ENCODE peak calls at places on chromosomes 4 and X, in eight cellular contexts. Z, L, E, M, T, R, Q and O are unnamed samples.

GRCh38 chr4:1408418-1408817 is 2.2 kb upstream of the NKX1-1 start:
- DNase-seq in Z (no peak), L (no peak), E (no peak), M (no peak), T (no peak), R (no peak), Q (no peak), O (no peak)

GRCh38 chr4:153988446-153988845 is 199.6 kb upstream of the SFRP2 start:
- DNase-seq in Z (no peak), L (no peak), E (no peak), M (peak; percentile 32), T (no peak), R (no peak), Q (no peak), O (peak; percentile 36)

GRCh38 chrX:44828008-44828605 is 15.7 kb upstream of the DUSP21 start:
- DNase-seq in Z (no peak), L (no peak), E (no peak), M (peak; percentile 78), T (peak; percentile 80), R (peak; percentile 60), Q (no peak), O (peak; percentile 86)

GRCh38 chrX:40908857-40909475 is 173.6 kb upstream of the MED14 start:
- DNase-seq in Z (no peak), L (no peak), E (no peak), M (peak; percentile 80), T (peak; percentile 18), R (peak; percentile 48), Q (no peak), O (peak; percentile 41)

GRCh38 chr4:116118216-116118615 is 967.2 kb downstream of the TRAM1L1 start:
- DNase-seq in Z (no peak), L (no peak), E (no peak), M (peak; percentile 33), T (peak; percentile 23), R (no peak), Q (no peak), O (no peak)

GRCh38 chr4:2425386-2426068 is 6.8 kb downstream of the CFAP99 start:
- DNase-seq in Z (no peak), L (no peak), E (no peak), M (no peak), T (no peak), R (no peak), Q (no peak), O (no peak)

GRCh38 chr4:15162465-15163283 is 160.4 kb downstream of the CPEB2 start:
- DNase-seq in Z (no peak), L (no peak), E (no peak), M (peak; percentile 65), T (no peak), R (peak; percentile 68), Q (no peak), O (peak; percentile 61)

GRCh38 chr4:108900018-108900417 is 137.2 kb upstream of the ETNPPL start:
- DNase-seq in Z (no peak), L (no peak), E (no peak), M (no peak), T (no peak), R (no peak), Q (peak; percentile 53), O (no peak)

GRCh38 chr4:101366331-101366730 is 19.0 kb upstream of the PPP3CA start:
- DNase-seq in Z (no peak), L (no peak), E (no peak), M (no peak), T (no peak), R (peak; percentile 41), Q (no peak), O (peak; percentile 53)

GRCh38 chr4:69362351-69362750 is 82.1 kb downstream of the UGT2B28 start:
- DNase-seq in Z (no peak), L (no peak), E (no peak), M (no peak), T (no peak), R (no peak), Q (no peak), O (no peak)

GRCh38 chrX:106933538-106933961 is 13.3 kb downstream of the CLDN2 start:
- DNase-seq in Z (no peak), L (peak; percentile 28), E (no peak), M (no peak), T (peak; percentile 29), R (peak; percentile 59), Q (no peak), O (peak; percentile 44)

GRCh38 chr4:27366424-27366823 is 505.8 kb downstream of the STIM2 start:
- DNase-seq in Z (no peak), L (no peak), E (no peak), M (peak; percentile 92), T (no peak), R (peak; percentile 65), Q (no peak), O (peak; percentile 66)

GRCh38 chrX:120145295-120145925 is 13.0 kb upstream of the RHOXF2 start:
- DNase-seq in Z (no peak), L (no peak), E (no peak), M (no peak), T (no peak), R (no peak), Q (no peak), O (no peak)

GRCh38 chr4:169720529-169720928 is 37.2 kb downstream of the HPF1 start:
- DNase-seq in Z (no peak), L (no peak), E (no peak), M (no peak), T (no peak), R (no peak), Q (no peak), O (no peak)

GRCh38 chrX:130216312-130216711 is 44.5 kb downstream of the RAB33A start:
- DNase-seq in Z (no peak), L (no peak), E (no peak), M (no peak), T (peak; percentile 4), R (no peak), Q (no peak), O (peak; percentile 6)

GRCh38 chr4:27828843-27829242 is 968.2 kb downstream of the STIM2 start:
- DNase-seq in Z (no peak), L (no peak), E (no peak), M (no peak), T (no peak), R (no peak), Q (no peak), O (no peak)

GRCh38 chr4:188107931-188108843 is 1.2 kb downstream of the TRIML2 start:
- DNase-seq in Z (no peak), L (no peak), E (no peak), M (peak; percentile 4), T (peak; percentile 38), R (no peak), Q (peak; percentile 19), O (peak; percentile 6)

DNA sequence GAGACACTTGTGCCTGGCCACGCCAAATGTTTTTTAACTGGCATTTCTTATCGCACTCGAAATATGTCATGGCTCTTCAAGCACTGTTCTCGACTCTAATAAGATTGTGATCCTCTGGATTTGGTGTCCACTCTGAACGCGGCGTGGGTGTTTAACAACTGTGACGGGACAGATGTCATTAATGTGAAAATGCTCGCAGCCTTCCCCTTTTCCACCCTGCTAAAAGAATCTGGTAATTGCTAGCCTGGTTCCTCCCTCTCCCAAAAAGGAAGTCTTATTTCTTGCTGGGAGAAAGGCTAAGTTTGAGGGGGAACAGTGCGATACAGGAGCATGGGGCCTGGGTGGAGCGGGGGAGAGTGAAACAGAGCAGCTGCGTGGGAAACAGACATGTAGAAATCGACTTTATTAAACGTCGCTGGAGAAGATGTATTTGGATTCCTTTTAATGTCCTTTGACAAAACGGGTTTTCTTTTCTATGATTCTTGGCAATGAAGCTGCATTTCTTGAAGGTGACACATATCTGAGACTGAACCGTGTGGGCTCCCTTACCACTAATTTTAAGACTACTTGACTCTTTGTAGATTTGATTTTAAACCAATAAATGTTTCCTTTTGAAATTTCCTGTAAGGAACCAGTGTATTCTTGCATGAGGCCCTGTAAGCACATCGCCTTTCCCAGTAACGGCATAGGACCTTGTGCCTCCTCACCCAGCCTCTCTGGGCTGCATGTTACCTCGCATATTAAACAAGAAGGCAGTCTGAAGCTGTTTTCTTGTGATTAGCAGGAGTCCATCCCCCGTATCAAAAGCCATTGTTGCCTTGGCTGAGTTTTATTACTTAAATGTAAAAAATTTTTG is 17.8 kb downstream of the TBC1D1 start:
- DNase-seq in Z (no peak), L (no peak), E (no peak), M (peak; percentile 77), T (peak; percentile 54), R (peak; percentile 65), Q (no peak), O (peak; percentile 45)
- H3K4me3 ChIP-seq in Z (peak overlapping the region; percentile 67), L (no peak overlapping the region), E (no peak overlapping the region), M (no peak overlapping the region), T (no peak overlapping the region), R (no peak overlapping the region), Q (no peak overlapping the region), O (no peak overlapping the region)

DNA sequence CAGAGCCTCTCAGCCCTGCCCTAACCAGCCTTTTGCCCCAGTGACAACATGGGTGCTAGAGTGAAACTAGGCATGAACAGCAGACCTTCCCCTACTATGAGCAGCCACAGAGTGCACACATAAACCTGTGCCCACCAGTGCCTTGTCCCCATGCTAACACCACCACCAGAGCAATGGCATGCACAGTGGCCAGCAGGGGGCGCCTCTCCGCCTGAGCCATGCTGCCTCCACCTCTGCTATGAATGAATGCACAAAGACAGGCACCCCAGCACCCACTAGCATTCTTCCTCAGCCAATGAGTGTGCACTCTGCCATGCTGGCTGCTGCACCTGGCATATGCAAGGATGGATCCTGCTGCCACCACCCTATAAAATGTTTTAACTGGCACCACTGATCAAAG is 286.9 kb upstream of the FGF16 start:
- DNase-seq in Z (no peak), L (no peak), E (no peak), M (no peak), T (no peak), R (no peak), Q (peak; percentile 29), O (no peak)
- TF ChIP-seq CTCF in Z (no peak), L (no peak), E (no peak), M (peak; percentile 19), T (peak; percentile 42), R (no peak), Q (peak; percentile 51), O (no peak)

DNA sequence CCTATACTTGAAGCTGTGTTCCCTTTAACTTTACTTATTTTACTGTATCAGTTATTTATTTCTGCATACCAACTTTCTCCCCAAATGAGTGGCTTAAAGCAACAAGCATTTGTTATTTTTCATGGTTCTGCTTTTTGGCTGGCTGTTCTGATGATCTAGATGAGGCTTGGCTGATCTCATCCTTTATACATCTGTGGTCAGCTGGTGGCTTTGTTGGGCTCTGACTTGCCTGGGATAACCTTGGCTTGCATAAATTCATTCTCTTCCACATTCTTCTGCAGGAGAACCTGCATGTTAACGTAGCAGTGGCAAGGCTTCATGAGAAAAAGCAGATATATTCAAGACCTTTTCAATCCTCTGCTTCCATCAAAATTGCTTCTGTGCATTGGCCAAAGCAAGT is 1317.6 kb downstream of the ADGRL3 start:
- DNase-seq in Z (no peak), L (no peak), E (no peak), M (peak; percentile 22), T (no peak), R (no peak), Q (no peak), O (no peak)
- H3K4me3 ChIP-seq in Z (no peak overlapping the region), L (no peak overlapping the region), E (no peak overlapping the region), M (no peak overlapping the region), T (no peak overlapping the region), R (no peak overlapping the region), Q (no peak overlapping the region), O (no peak overlapping the region)

GRCh38 chr4:111945014-111945413 is 200.2 kb upstream of the FAM241A start:
- DNase-seq in Z (no peak), L (no peak), E (no peak), M (peak; percentile 20), T (no peak), R (peak; percentile 3), Q (peak; percentile 9), O (peak; percentile 20)
- TF ChIP-seq CTCF in Z (no peak), L (no peak), E (no peak), M (no peak), T (no peak), R (no peak), Q (no peak), O (no peak)